ENCODE peak calls at places on chromosomes 2 and 18, in ten cellular contexts. N is testis; M is AG04450; Q is uterus; F is left ventricle myocardium inferior; P is caudate nucleus; D is CD8-positive, alpha-beta T cell; I is effector memory CD4-positive, alpha-beta T cell; B is colonic mucosa; V is hepatocyte. R is an unnamed sample.

GRCh38 chr2:238761802-238762373 is 86.0 kb upstream of the TWIST2 start:
- DNase-seq in N (no peak), M (no peak), Q (no peak), F (no peak), P (no peak), D (no peak), I (no peak), B (no peak), V (peak), R (no peak)

GRCh38 chr2:47555368-47555767 is 152.4 kb downstream of the MSH2 start:
- DNase-seq in N (no peak), M (no peak), Q (no peak), F (no peak), P (no peak), D (no peak), I (no peak), B (no peak), V (no peak), R (no peak)

GRCh38 chr2:72999729-73000725 is 71.5 kb downstream of the SFXN5 start:
- DNase-seq in N (no peak), M (no peak), Q (no peak), F (no peak), P (no peak), D (peak), I (no peak), B (no peak), V (peak), R (no peak)

GRCh38 chr2:218394298-218395089 is 5.2 kb upstream of the CTDSP1 start:
- DNase-seq in N (no peak), M (no peak), Q (peak), F (no peak), P (no peak), D (no peak), I (no peak), B (no peak), V (peak), R (peak)

GRCh38 chr2:195998070-195998469 is 70.6 kb downstream of the DNAH7 start:
- DNase-seq in N (no peak), M (no peak), Q (no peak), F (no peak), P (no peak), D (no peak), I (no peak), B (no peak), V (no peak), R (no peak)

GRCh38 chr18:22674300-22674699 is 256.6 kb upstream of the CTAGE1 start:
- DNase-seq in N (no peak), M (peak), Q (no peak), F (no peak), P (no peak), D (no peak), I (no peak), B (no peak), V (peak), R (no peak)

GRCh38 chr18:69617888-69618287 is 217.2 kb downstream of the DOK6 start:
- DNase-seq in N (no peak), M (peak), Q (no peak), F (no peak), P (no peak), D (no peak), I (no peak), B (no peak), V (no peak), R (no peak)

GRCh38 chr2:72204782-72205545 is 57.3 kb upstream of the CYP26B1 start:
- DNase-seq in N (no peak), M (no peak), Q (no peak), F (no peak), P (no peak), D (no peak), I (no peak), B (no peak), V (no peak), R (no peak)

GRCh38 chr2:20661981-20662937 is 4.7 kb upstream of the GDF7 start:
- DNase-seq in N (no peak), M (no peak), Q (no peak), F (no peak), P (no peak), D (no peak), I (no peak), B (no peak), V (no peak), R (no peak)

GRCh38 chr2:39093208-39093898 is 27.5 kb downstream of the SOS1 start:
- DNase-seq in N (no peak), M (no peak), Q (no peak), F (no peak), P (no peak), D (no peak), I (no peak), B (no peak), V (no peak), R (no peak)

GRCh38 chr2:132416996-132417395 is 391 bp downstream of the GPR39 start:
- DNase-seq in N (no peak), M (no peak), Q (no peak), F (no peak), P (no peak), D (no peak), I (no peak), B (peak), V (no peak), R (no peak)

GRCh38 chr2:230924470-230925341 is at the start of gene GPR55:
- DNase-seq in N (no peak), M (no peak), Q (no peak), F (no peak), P (no peak), D (peak), I (peak), B (peak), V (no peak), R (no peak)

DNA sequence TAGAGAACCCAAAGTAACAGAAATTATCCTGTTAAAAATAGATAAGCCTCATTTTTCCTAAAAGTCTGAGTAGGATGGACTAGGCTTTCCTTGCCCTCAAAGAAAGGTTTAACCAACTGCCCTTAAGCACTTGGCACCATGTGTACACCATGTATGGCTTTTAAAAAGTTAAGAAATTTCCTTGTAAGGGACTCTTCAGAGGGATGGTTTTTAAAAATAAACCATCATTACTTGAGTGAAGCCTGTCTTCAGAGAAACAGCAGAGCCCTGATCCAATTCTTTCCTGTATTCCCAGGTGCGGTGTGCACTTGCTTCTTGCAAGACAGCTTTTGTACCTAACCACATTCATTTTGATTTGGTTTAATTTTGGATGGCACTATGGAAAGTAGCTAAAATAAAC is 1.1 kb upstream of the NEMP2 start:
- DNase-seq in N (no peak), M (no peak), Q (no peak), F (no peak), P (no peak), D (no peak), I (no peak), B (no peak), V (no peak), R (no peak)
- H3K27ac ChIP-seq in N (peak), M (no peak), Q (peak), F (peak), P (no peak), D (no peak), I (no peak), B (peak), V (peak), R (peak)

DNA sequence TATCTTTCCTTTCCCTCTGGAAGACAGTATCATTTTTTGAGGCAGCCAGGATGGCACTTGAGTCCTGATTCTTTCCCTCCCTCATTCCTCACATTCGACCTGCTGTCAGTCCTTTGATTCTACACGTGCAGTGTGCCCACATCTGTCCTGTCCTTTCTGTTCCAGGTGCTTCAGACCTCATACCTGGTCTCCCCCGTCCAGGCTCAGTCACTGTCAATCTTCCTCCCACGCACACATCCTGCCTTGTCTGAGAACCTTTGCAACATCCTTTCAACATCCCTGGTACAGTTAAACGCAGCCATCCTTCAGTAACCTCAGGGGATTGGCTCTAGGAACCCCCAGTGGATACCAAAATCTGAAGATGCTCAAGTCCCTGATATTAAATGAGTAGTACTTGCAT is 10.1 kb downstream of the BCL2 start:
- DNase-seq in N (no peak), M (no peak), Q (no peak), F (no peak), P (no peak), D (no peak), I (no peak), B (no peak), V (no peak), R (no peak)
- H3K27ac ChIP-seq in N (no peak), M (no peak), Q (no peak), F (no peak), P (no peak), D (no peak), I (peak), B (no peak), V (no peak), R (no peak)

DNA sequence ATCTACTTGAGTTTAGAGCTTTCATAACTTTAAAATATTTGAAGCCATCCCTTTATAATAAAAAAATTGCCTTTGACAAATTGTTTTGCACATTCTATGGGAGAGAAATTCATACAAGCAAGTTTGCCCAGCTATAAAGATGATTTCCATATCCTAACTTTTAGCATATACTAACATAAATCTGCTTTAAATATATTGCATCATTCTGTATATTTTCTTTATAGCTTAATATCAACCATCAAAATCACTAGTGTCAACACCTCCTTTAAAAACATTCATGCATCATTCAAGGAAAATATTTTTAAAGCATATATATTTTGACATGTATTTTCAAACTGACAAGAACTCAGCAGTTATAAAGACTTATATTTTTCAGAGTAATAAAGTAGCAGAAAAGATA is 49.9 kb downstream of the WDPCP start:
- DNase-seq in N (no peak), M (no peak), Q (no peak), F (no peak), P (no peak), D (no peak), I (no peak), B (no peak), V (no peak), R (no peak)
- H3K27ac ChIP-seq in N (no peak), M (no peak), Q (no peak), F (no peak), P (no peak), D (no peak), I (no peak), B (no peak), V (no peak), R (no peak)

GRCh38 chr2:67455219-67456142 is 58.3 kb downstream of the ETAA1 start:
- DNase-seq in N (no peak), M (no peak), Q (no peak), F (no peak), P (no peak), D (no peak), I (no peak), B (no peak), V (peak), R (no peak)
- H3K27ac ChIP-seq in N (no peak), M (no peak), Q (no peak), F (no peak), P (no peak), D (no peak), I (no peak), B (no peak), V (peak), R (no peak)

GRCh38 chr2:25331686-25332365 is 9.9 kb downstream of the DNMT3A start:
- DNase-seq in N (no peak), M (no peak), Q (no peak), F (peak), P (no peak), D (no peak), I (no peak), B (no peak), V (no peak), R (no peak)
- H3K27ac ChIP-seq in N (no peak), M (no peak), Q (no peak), F (peak), P (peak), D (no peak), I (no peak), B (no peak), V (no peak), R (peak)

GRCh38 chr18:45667056-45667455 is 51.8 kb downstream of the SLC14A2 start:
- DNase-seq in N (no peak), M (no peak), Q (no peak), F (no peak), P (no peak), D (no peak), I (no peak), B (no peak), V (no peak), R (no peak)
- H3K27ac ChIP-seq in N (no peak), M (no peak), Q (peak), F (peak), P (no peak), D (no peak), I (no peak), B (no peak), V (no peak), R (no peak)

GRCh38 chr18:35736696-35737095 is 155.2 kb downstream of the GALNT1 start:
- DNase-seq in N (no peak), M (no peak), Q (no peak), F (no peak), P (no peak), D (no peak), I (no peak), B (no peak), V (no peak), R (no peak)
- H3K27ac ChIP-seq in N (no peak), M (no peak), Q (no peak), F (no peak), P (no peak), D (no peak), I (no peak), B (no peak), V (no peak), R (no peak)

R was measured in heart left ventricle.